ENCODE peak calls at places on chromosomes 6 and 20, in four cellular contexts. O, A, Z and N are unnamed samples.

GRCh38 chr6:39885691-39886090 is 48.6 kb downstream of the MOCS1 start:
- DNase-seq in O (no peak), A (no peak), Z (no peak), N (no peak)

GRCh38 chr6:33123732-33124524 is 48.1 kb downstream of the HLA-DPB1 start:
- DNase-seq in Z (peak), O (no peak), A (peak), N (peak)

GRCh38 chr6:27630727-27631613 is 158.1 kb upstream of the ZNF184 start:
- DNase-seq in O (peak), Z (no peak), A (peak), N (no peak)

GRCh38 chr20:41172296-41173140 is 35.2 kb downstream of the PLCG1 start:
- DNase-seq in Z (no peak), A (no peak), O (no peak), N (peak)

GRCh38 chr6:111997078-111997862 is 56.6 kb upstream of the CCN6 start:
- DNase-seq in Z (peak), O (peak), A (peak), N (peak)

GRCh38 chr6:155022726-155023125 is 27.6 kb downstream of the TIAM2 start:
- DNase-seq in Z (no peak), O (no peak), A (no peak), N (no peak)

GRCh38 chr6:44373051-44373450 is 14.5 kb upstream of the CDC5L start:
- DNase-seq in Z (no peak), A (no peak), O (no peak), N (no peak)

GRCh38 chr6:140001851-140002301 is 627.4 kb upstream of the CITED2 start:
- DNase-seq in A (no peak), Z (no peak), O (no peak), N (no peak)

GRCh38 chr6:155595264-155595663 is 139.6 kb upstream of the NOX3 start:
- DNase-seq in O (no peak), A (no peak), Z (peak), N (peak)

GRCh38 chr6:72966628-72967280 is 258.5 kb downstream of the KHDC1L start:
- DNase-seq in Z (peak), A (no peak), O (peak), N (no peak)

GRCh38 chr6:148441454-148441911 is 98.8 kb downstream of the SASH1 start:
- DNase-seq in Z (peak), A (no peak), O (peak), N (no peak)

GRCh38 chr6:167907837-167908681 is 81.3 kb downstream of the AFDN start:
- DNase-seq in Z (peak), A (no peak), O (peak), N (no peak)

GRCh38 chr20:55252525-55252924 is 752.8 kb downstream of the CBLN4 start:
- DNase-seq in O (no peak), Z (no peak), A (no peak), N (no peak)
- H3K4me3 ChIP-seq in O (no peak), Z (no peak), A (no peak), N (no peak)

DNA sequence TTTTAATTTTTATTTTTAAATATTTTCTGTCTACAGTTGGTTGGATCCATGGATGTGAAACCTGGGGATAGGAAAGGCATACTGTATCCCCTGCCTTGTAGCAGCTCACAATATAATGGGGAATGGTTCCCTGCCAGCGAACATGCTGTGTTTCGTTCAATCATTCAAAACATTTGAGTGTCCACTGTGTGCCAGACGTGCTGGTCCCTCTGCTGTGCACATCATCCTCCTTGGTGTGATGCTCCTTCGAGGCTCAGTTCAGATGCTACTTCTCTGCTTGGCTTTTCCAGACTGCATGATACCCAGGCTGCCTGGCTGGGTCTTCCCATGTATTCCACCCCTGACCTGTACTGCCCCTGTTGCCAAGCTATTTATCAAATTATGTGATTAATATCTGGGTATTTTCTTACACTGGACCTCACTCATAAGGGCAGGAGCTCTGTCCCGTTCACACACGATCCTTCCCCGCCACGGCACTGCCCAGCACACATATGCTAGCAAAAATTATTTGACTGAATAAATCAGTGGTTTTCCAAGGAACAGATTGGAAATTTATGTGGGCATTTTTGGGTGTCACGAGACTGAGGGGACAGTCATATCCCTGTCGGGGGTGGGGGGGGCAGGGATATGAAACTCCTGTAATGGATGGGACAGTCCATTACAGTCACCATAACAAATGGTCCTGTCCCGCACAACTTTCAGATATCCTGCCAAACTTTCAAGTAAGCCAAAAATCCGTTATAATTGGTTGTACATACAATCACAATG is 4.9 kb downstream of the SDCBP2 start:
- DNase-seq in O (peak), Z (no peak), A (no peak), N (no peak)
- H3K4me3 ChIP-seq in O (peak), Z (no peak), A (no peak), N (no peak)

GRCh38 chr6:23174781-23175361 is 605.5 kb downstream of the HDGFL1 start:
- DNase-seq in O (no peak), A (no peak), Z (no peak), N (no peak)
- H3K4me3 ChIP-seq in O (no peak), A (no peak), Z (no peak), N (no peak)

GRCh38 chr20:50346372-50347347 is 156.0 kb downstream of the CEBPB start:
- DNase-seq in O (peak), Z (no peak), A (no peak), N (peak)
- H3K4me3 ChIP-seq in O (no peak), Z (no peak), A (no peak), N (no peak)